ENCODE peak calls at places on chromosomes 12 and 14, in four cellular contexts. H is uterus, N is body of pancreas, M is IMR-90. K is an unnamed sample. For H3K27me3, the result is how much of the 10 kb centered on the place peaks cover.

GRCh38 chr14:99271951-99272668 is at the start of gene BCL11B:
- DNase-seq in H (peak), N (peak), M (peak), K (peak)

GRCh38 chr12:12551115-12551514 is 11.5 kb downstream of the DUSP16 start:
- DNase-seq in H (no peak), N (no peak), M (no peak), K (no peak)

GRCh38 chr12:8692573-8692972 is 5.2 kb upstream of the RIMKLB start:
- DNase-seq in H (peak), M (peak), N (peak), K (no peak)

GRCh38 chr12:3615862-3616261 is 124.9 kb downstream of the PRMT8 start:
- DNase-seq in N (no peak), M (no peak), H (no peak), K (no peak)

GRCh38 chr12:55797068-55797467 is 20.5 kb downstream of the SARNP start:
- DNase-seq in M (peak), H (no peak), N (peak), K (no peak)

GRCh38 chr12:76018111-76018510 is 13.5 kb downstream of the PHLDA1 start:
- DNase-seq in M (peak), H (no peak), N (no peak), K (no peak)

GRCh38 chr12:44573723-44574122 is 302.4 kb downstream of the NELL2 start:
- DNase-seq in N (no peak), M (no peak), H (no peak), K (no peak)

GRCh38 chr14:69535230-69535848 is 39.3 kb downstream of the CCDC177 start:
- DNase-seq in N (peak), M (peak), H (peak), K (no peak)

GRCh38 chr14:102323102-102323501 is 3.6 kb downstream of the ZNF839 start:
- DNase-seq in H (peak), N (peak), M (peak), K (no peak)

GRCh38 chr14:21308479-21309237 is 28.8 kb downstream of the RPGRIP1 start:
- DNase-seq in M (peak), N (peak), H (peak), K (peak)

GRCh38 chr12:71607494-71608330 is 55.9 kb downstream of the ZFC3H1 start:
- DNase-seq in M (no peak), H (no peak), N (no peak), K (no peak)

GRCh38 chr12:71605034-71605433 is 58.6 kb downstream of the ZFC3H1 start:
- DNase-seq in M (no peak), N (no peak), H (no peak), K (no peak)

DNA sequence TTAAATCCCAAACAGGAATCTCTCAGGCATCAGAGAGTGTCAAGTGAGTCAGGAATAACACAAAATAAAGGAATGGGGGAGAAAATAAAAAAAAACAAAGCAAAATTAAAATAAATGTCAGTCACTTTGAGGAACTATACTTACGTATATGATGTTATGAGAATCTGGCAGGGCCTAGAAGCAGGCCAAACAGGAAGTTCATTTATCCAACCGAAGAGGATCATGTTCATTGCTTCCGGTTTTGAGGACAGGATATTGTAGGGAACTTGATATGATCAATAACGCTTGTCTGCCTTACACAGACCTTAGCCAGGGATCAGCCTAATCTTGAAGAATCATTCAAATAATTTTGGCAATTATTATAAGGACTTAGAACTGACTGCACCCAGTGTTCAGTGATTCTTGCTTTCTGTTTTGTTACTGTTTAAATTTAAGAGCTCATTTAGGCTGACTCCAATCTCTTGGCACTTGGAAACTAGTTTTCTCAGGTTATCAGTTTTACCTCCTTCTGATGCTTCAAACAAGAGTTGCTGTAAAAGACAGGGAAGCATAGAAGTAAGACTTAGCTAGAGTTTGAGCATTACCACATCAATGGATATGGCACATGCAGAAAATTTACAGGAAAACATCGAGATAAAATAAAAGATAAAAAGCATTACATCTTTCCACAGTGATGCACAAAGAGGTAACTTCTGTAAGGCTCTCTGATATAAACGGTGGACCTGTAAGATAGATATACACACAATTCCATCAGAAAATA is 53.4 kb downstream of the ZFC3H1 start:
- DNase-seq in M (no peak), N (no peak), H (no peak), K (no peak)
- H3K27ac ChIP-seq in M (no peak), N (no peak), H (no peak), K (peak)

DNA sequence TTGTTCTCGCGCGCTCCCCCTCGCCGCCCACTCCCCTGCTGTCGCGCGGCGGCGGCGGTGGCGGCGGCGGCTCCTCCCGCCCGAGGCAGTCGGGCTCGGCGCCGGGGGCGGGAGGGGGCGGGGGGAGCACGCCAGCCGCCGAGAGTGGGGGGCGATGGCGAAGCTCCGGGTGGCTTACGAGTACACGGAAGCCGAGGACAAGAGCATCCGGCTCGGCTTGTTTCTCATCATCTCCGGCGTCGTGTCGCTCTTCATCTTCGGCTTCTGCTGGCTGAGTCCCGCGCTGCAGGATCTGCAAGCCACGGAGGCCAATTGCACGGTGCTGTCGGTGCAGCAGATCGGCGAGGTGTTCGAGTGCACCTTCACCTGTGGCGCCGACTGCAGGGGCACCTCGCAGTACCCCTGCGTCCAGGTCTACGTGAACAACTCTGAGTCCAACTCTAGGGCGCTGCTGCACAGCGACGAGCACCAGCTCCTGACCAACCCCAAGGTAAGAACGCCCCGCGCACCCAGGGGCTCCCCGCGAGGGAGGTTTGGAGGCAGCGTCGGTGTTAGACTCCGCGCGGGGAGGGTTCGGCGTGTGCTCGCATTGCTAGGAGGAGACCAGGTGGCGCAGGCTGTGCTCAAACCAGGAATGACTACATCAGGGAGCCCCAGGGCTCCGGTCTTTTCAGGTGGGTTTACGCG is 634 bp downstream of the KCNMB4 start:
- DNase-seq in M (peak), N (peak), H (peak), K (peak)
- H3K27me3 ChIP-seq in M (under half), N (under half), H (under half), K (under half)

GRCh38 chr12:60106207-60106606 is 510.4 kb downstream of the SLC16A7 start:
- DNase-seq in M (peak), N (no peak), H (no peak), K (no peak)
- TF ChIP-seq CTCF in M (peak), N (peak), H (no peak), K (no peak)

GRCh38 chr14:74936151-74936550 is 13.1 kb upstream of the RPS6KL1 start:
- DNase-seq in M (no peak), H (no peak), N (no peak), K (no peak)
- H3K27ac ChIP-seq in M (no peak), H (no peak), N (no peak), K (no peak)

GRCh38 chr14:36663404-36664321 is 2.0 kb downstream of the PAX9 start:
- DNase-seq in N (no peak), H (no peak), M (no peak), K (no peak)

GRCh38 chr14:36661506-36662257 is at the start of gene PAX9:
- DNase-seq in N (peak), M (peak), H (peak), K (no peak)

GRCh38 chr14:36660736-36661505 is 739 bp upstream of the PAX9 start:
- DNase-seq in N (no peak), H (no peak), M (no peak), K (no peak)

GRCh38 chr14:36662543-36663403 is 1.1 kb downstream of the PAX9 start:
- DNase-seq in H (no peak), M (no peak), N (no peak), K (no peak)

DNA sequence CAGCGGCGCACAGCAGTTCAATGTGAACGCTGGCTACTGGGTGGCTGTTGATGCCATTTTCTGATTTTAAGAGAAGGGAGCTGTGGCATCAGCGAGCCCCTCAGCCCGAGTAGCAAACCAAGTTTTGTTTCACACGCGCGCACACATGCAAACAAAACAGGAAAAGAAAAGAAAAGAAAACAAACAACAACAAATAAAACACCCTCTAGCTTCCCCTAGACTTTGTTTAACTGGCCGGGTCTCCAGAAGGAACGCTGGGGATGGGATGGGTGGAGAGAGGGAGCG is 540 bp downstream of the PAX9 start:
- DNase-seq in M (no peak), H (no peak), N (no peak), K (no peak)
- H3K27me3 ChIP-seq in M (half or more), H (half or more), N (under half), K (half or more)

GRCh38 chr12:123457980-123458779 is at the start of gene SNRNP35:
- DNase-seq in H (peak), N (peak), M (peak), K (peak)
- TF ChIP-seq CTCF in H (no peak), N (no peak), M (no peak), K (no peak)

DNA sequence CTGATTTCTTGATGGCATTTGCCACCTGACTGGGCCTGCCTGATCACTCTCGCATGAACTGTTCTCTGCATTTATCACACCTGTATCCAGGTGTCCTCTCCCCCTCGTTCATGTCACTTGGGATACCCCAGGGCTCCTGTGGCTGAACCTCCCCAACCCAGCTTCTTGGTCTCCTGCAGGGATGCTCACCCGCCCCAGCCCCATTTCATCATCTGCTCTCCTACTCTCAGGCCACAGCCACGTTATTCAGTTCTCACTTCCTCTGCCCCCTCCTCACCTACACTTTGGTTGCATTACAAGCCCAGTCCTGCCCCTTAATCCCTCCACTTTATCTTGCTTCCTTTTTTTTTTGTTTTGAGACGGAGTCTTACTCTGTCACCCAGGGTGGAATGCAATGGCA is 35.5 kb downstream of the TMBIM6 start:
- DNase-seq in M (no peak), H (no peak), N (no peak), K (no peak)
- H3K27ac ChIP-seq in M (no peak), H (no peak), N (no peak), K (no peak)